ENCODE peak calls at places on chromosomes 16 and 17, in ten cellular contexts. S is effector memory CD4-positive, alpha-beta T cell; L is transverse colon; A is adrenal gland; J is cardiac muscle cell; F is breast epithelium; G is tibial artery; Q is colonic mucosa; I is pancreas; D is left lung. X is an unnamed sample.

GRCh38 chr17:45294506-45294905 is 22.3 kb downstream of the MAP3K14 start:
- DNase-seq in S (no peak), L (no peak), A (peak; percentile 81), J (peak; percentile 93), F (peak; percentile 63), G (peak; percentile 79), Q (no peak), I (peak; percentile 58), D (peak; percentile 70), X (no peak)

GRCh38 chr17:78527345-78527744 is 49.9 kb downstream of the DNAH17 start:
- DNase-seq in S (no peak), L (no peak), A (no peak), J (no peak), F (no peak), G (no peak), Q (no peak), I (no peak), D (no peak), X (no peak)

GRCh38 chr16:16864536-16864935 is 485.6 kb downstream of the NPIPA7 start:
- DNase-seq in S (no peak), L (no peak), A (no peak), J (no peak), F (no peak), G (no peak), Q (no peak), I (no peak), D (no peak), X (no peak)

GRCh38 chr16:85094812-85095211 is 17.5 kb downstream of the CIBAR2 start:
- DNase-seq in S (no peak), L (no peak), A (no peak), J (no peak), F (no peak), G (no peak), Q (no peak), I (no peak), D (no peak), X (no peak)

GRCh38 chr17:75412455-75413317 is 7.2 kb upstream of the GRB2 start:
- DNase-seq in S (peak; percentile 56), L (peak; percentile 72), A (peak; percentile 45), J (peak; percentile 72), F (peak; percentile 65), G (peak; percentile 74), Q (peak; percentile 72), I (no peak), D (no peak), X (peak; percentile 55)

GRCh38 chr16:3401719-3402397 is 843 bp downstream of the ZNF174 start:
- DNase-seq in S (no peak), L (no peak), A (no peak), J (peak; percentile 17), F (no peak), G (no peak), Q (no peak), I (no peak), D (no peak), X (no peak)

GRCh38 chr17:38329284-38329683 is 14.5 kb downstream of the GPR179 start:
- DNase-seq in S (no peak), L (no peak), A (no peak), J (no peak), F (peak; percentile 40), G (no peak), Q (no peak), I (no peak), D (no peak), X (no peak)

GRCh38 chr16:78768723-78769122 is 669.3 kb downstream of the WWOX start:
- DNase-seq in S (peak; percentile 9), L (no peak), A (no peak), J (no peak), F (no peak), G (no peak), Q (no peak), I (no peak), D (no peak), X (no peak)

GRCh38 chr16:87951550-87952538 is 610 bp downstream of the BANP start:
- DNase-seq in S (no peak), L (peak; percentile 35), A (peak; percentile 33), J (peak; percentile 16), F (no peak), G (no peak), Q (peak; percentile 49), I (no peak), D (no peak), X (no peak)

GRCh38 chr17:65449495-65449894 is 112.0 kb downstream of the AXIN2 start:
- DNase-seq in S (no peak), L (no peak), A (no peak), J (no peak), F (no peak), G (no peak), Q (no peak), I (no peak), D (no peak), X (no peak)

GRCh38 chr17:75691371-75692290 is 24.5 kb downstream of the SAP30BP start:
- DNase-seq in S (no peak), L (no peak), A (no peak), J (peak; percentile 16), F (no peak), G (no peak), Q (no peak), I (peak; percentile 74), D (no peak), X (no peak)

GRCh38 chr16:20811889-20812439 is 5.6 kb downstream of the REXO5 start:
- DNase-seq in S (no peak), L (peak; percentile 24), A (no peak), J (no peak), F (no peak), G (no peak), Q (no peak), I (no peak), D (no peak), X (no peak)

GRCh38 chr16:72474511-72475123 is 302.7 kb upstream of the PMFBP1 start:
- DNase-seq in S (no peak), L (no peak), A (no peak), J (peak; percentile 80), F (no peak), G (no peak), Q (no peak), I (no peak), D (no peak), X (no peak)

GRCh38 chr17:50798424-50799344 is 31.4 kb upstream of the ANKRD40CL start:
- DNase-seq in S (no peak), L (no peak), A (no peak), J (no peak), F (no peak), G (no peak), Q (no peak), I (no peak), D (no peak), X (no peak)

DNA sequence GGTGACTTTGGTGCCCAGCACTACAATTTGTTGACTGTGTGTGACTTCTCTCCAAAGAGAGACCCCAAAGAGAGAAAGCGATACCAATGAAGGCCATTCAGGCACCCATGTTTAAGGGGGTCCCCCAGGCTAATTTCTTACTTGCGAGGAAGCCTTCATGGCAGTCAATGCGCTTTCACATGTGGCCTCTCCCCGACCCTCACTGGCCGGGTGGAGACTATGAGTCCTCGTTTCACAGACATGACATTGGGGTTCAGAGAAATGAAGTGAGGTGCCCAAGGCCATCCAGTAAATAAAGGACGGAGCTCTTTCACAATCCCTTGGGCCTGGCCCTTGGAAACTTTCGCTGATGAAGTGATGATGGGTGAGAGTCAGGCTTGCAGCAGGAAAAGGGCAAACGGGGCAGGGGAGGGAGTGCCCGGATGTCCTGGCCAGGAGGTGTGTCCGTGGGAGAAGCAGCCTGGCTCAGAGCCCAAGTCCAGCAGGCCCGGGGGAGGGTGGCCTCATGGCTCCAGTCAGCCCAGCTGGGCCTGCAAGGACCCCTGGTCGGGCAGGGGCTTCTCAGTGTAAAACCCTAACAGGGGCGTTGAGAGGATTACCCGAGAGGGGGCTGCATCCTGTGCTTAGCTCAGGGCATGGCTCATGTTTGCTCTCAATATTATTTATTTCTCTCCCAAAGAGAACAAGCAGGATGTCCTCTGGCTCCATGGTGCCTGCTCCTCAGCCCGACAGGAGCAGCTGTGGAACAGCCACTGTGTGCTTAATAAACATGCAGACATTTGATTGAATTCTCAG is 14.7 kb downstream of the TBX2 start:
- DNase-seq in S (no peak), L (no peak), A (peak; percentile 65), J (peak; percentile 48), F (peak; percentile 52), G (peak; percentile 73), Q (peak; percentile 29), I (peak; percentile 32), D (peak; percentile 46), X (no peak)
- H3K27ac ChIP-seq in S (no peak overlapping the region), L (no peak overlapping the region), A (no peak overlapping the region), J (no peak overlapping the region), F (no peak overlapping the region), G (peak overlapping the region; percentile 98), Q (no peak overlapping the region), I (no peak overlapping the region), D (peak overlapping the region; percentile 87), X (peak overlapping the region; percentile 95)

GRCh38 chr17:82518826-82519810 is at the start of gene FOXK2:
- DNase-seq in S (peak; percentile 84), L (peak; percentile 94), A (peak; percentile 94), J (peak; percentile 97), F (peak; percentile 90), G (peak; percentile 97), Q (peak; percentile 92), I (peak; percentile 95), D (peak; percentile 94), X (peak; percentile 86)
- H3K27ac ChIP-seq in S (peak within 1 kb of the TSS; percentile 82), L (peak within 1 kb of the TSS; percentile 97), A (peak within 1 kb of the TSS; percentile 99), J (peak within 1 kb of the TSS; percentile 92), F (peak within 1 kb of the TSS; percentile 95), G (peak within 1 kb of the TSS; percentile 84), Q (peak within 1 kb of the TSS; percentile 91), I (peak within 1 kb of the TSS; percentile 87), D (peak within 1 kb of the TSS; percentile 95), X (peak within 1 kb of the TSS; percentile 96)

GRCh38 chr17:16080366-16080765 is 80.7 kb downstream of the TTC19 start:
- DNase-seq in S (no peak), L (no peak), A (no peak), J (no peak), F (no peak), G (no peak), Q (no peak), I (no peak), D (no peak), X (no peak)

GRCh38 chr17:16083223-16083622 is 83.6 kb downstream of the TTC19 start:
- DNase-seq in S (no peak), L (no peak), A (no peak), J (no peak), F (no peak), G (no peak), Q (no peak), I (no peak), D (no peak), X (no peak)

GRCh38 chr17:16086957-16087356 is 87.3 kb downstream of the TTC19 start:
- DNase-seq in S (no peak), L (no peak), A (no peak), J (no peak), F (no peak), G (no peak), Q (no peak), I (no peak), D (no peak), X (no peak)

GRCh38 chr17:16081507-16082087 is 82.0 kb downstream of the TTC19 start:
- DNase-seq in S (no peak), L (no peak), A (no peak), J (no peak), F (no peak), G (no peak), Q (no peak), I (no peak), D (no peak), X (no peak)

GRCh38 chr17:16085066-16085699 is 85.6 kb downstream of the TTC19 start:
- DNase-seq in S (no peak), L (no peak), A (no peak), J (peak; percentile 73), F (no peak), G (no peak), Q (no peak), I (no peak), D (no peak), X (no peak)
- H3K27ac ChIP-seq in S (no peak overlapping the region), L (peak overlapping the region; percentile 66), A (peak overlapping the region; percentile 41), J (no peak overlapping the region), F (peak overlapping the region; percentile 38), G (peak overlapping the region; percentile 36), Q (peak overlapping the region; percentile 15), I (no peak overlapping the region), D (peak overlapping the region; percentile 64), X (no peak overlapping the region)

GRCh38 chr17:3929764-3930163 is 13.5 kb upstream of the P2RX1 start:
- DNase-seq in S (no peak), L (no peak), A (no peak), J (no peak), F (no peak), G (no peak), Q (no peak), I (no peak), D (no peak), X (no peak)
- H3K27ac ChIP-seq in S (no peak overlapping the region), L (no peak overlapping the region), A (no peak overlapping the region), J (no peak overlapping the region), F (no peak overlapping the region), G (no peak overlapping the region), Q (no peak overlapping the region), I (no peak overlapping the region), D (no peak overlapping the region), X (no peak overlapping the region)